ENCODE peak calls at places on chromosome X, in five cellular contexts. Z is SK-N-SH, T is transverse colon, N is suprapubic skin, B is stomach. D is an unnamed sample.

GRCh38 chrX:35340451-35340850 is 397.9 kb downstream of the FAM47B start:
- DNase-seq in Z (no peak), T (no peak), N (no peak), B (no peak), D (no peak)

GRCh38 chrX:152861116-152861515 is 30.3 kb downstream of the NSDHL start:
- DNase-seq in Z (no peak), T (no peak), N (no peak), B (no peak), D (no peak)

GRCh38 chrX:114584434-114584943 is 603 bp downstream of the HTR2C start:
- DNase-seq in Z (peak), T (no peak), N (peak), B (no peak), D (no peak)

GRCh38 chrX:7941390-7942042 is 14.3 kb upstream of the PNPLA4 start:
- DNase-seq in Z (no peak), T (peak), N (no peak), B (no peak), D (no peak)

GRCh38 chrX:72498782-72499181 is 73.9 kb downstream of the HDAC8 start:
- DNase-seq in Z (no peak), T (no peak), N (no peak), B (no peak), D (no peak)

GRCh38 chrX:16145656-16146055 is 21.6 kb upstream of the MAGEB17 start:
- DNase-seq in Z (no peak), T (no peak), N (no peak), B (no peak), D (no peak)

GRCh38 chrX:16665089-16665488 is 15.1 kb downstream of the S100G start:
- DNase-seq in Z (no peak), T (no peak), N (no peak), B (no peak), D (no peak)

GRCh38 chrX:133988010-133988409 is 2.6 kb upstream of the GPC3 start:
- DNase-seq in Z (no peak), T (no peak), N (no peak), B (no peak), D (no peak)

GRCh38 chrX:136146614-136147319 is 566 bp upstream of the FHL1 start:
- DNase-seq in Z (no peak), T (no peak), N (no peak), B (no peak), D (no peak)

GRCh38 chrX:135389717-135390116 is 32.0 kb upstream of the SMIM10L2A start:
- DNase-seq in Z (no peak), T (no peak), N (no peak), B (no peak), D (no peak)

GRCh38 chrX:110175146-110175545 is 142.7 kb downstream of the AMMECR1 start:
- DNase-seq in Z (no peak), T (no peak), N (no peak), B (no peak), D (no peak)

GRCh38 chrX:10415704-10416001 is 204.7 kb downstream of the MID1 start:
- DNase-seq in Z (no peak), T (no peak), N (no peak), B (no peak), D (no peak)

GRCh38 chrX:108359811-108360602 is 78.2 kb downstream of the COL4A6 start:
- DNase-seq in Z (no peak), T (no peak), N (no peak), B (no peak), D (no peak)

GRCh38 chrX:18666614-18667013 is 5.3 kb downstream of the RS1 start:
- DNase-seq in Z (no peak), T (no peak), N (no peak), B (no peak), D (no peak)

GRCh38 chrX:100447563-100448397 is 37.7 kb upstream of the PCDH19 start:
- DNase-seq in Z (peak), T (peak), N (no peak), B (no peak), D (no peak)

GRCh38 chrX:68827256-68827655 is 1.6 kb upstream of the EFNB1 start:
- DNase-seq in Z (no peak), T (no peak), N (no peak), B (no peak), D (peak)

GRCh38 chrX:437636-438390 is 51.1 kb upstream of the PPP2R3B start:
- DNase-seq in Z (no peak), T (no peak), N (no peak), B (no peak), D (no peak)

GRCh38 chrX:8783100-8784098 is 17.8 kb downstream of the FAM9A start:
- DNase-seq in Z (peak), T (no peak), N (no peak), B (no peak), D (no peak)

GRCh38 chrX:20531667-20532066 is 265.0 kb upstream of the RPS6KA3 start:
- DNase-seq in Z (no peak), T (no peak), N (no peak), B (no peak), D (no peak)

GRCh38 chrX:41435708-41436107 is 11.4 kb upstream of the NYX start:
- DNase-seq in Z (no peak), T (no peak), N (no peak), B (no peak), D (no peak)

GRCh38 chrX:11406109-11406755 is 113.0 kb downstream of the AMELX start:
- DNase-seq in Z (no peak), T (no peak), N (no peak), B (no peak), D (no peak)

GRCh38 chrX:1860936-1861670 is 246.2 kb downstream of the ASMT start:
- DNase-seq in Z (no peak), T (no peak), N (no peak), B (no peak), D (no peak)

GRCh38 chrX:32948130-32948529 is 263.2 kb downstream of the DMD start:
- DNase-seq in Z (no peak), T (no peak), N (no peak), B (no peak), D (no peak)

GRCh38 chrX:107736781-107737531 is 38.6 kb downstream of the TSC22D3 start:
- DNase-seq in Z (no peak), T (no peak), N (no peak), B (no peak), D (no peak)

GRCh38 chrX:40006025-40007017 is 91.4 kb downstream of the BCOR start:
- DNase-seq in Z (peak), T (peak), N (no peak), B (peak), D (no peak)

GRCh38 chrX:16882702-16883486 is 12.7 kb upstream of the RBBP7 start:
- DNase-seq in Z (peak), T (peak), N (peak), B (peak), D (no peak)

GRCh38 chrX:16869393-16870094 is 618 bp downstream of the RBBP7 start:
- DNase-seq in Z (peak), T (peak), N (no peak), B (peak), D (no peak)

GRCh38 chrX:9902651-9903050 is 64.5 kb upstream of the CLDN34 start:
- DNase-seq in Z (no peak), T (no peak), N (no peak), B (no peak), D (no peak)

GRCh38 chrX:23901805-23902204 is 5.9 kb downstream of the APOO start:
- DNase-seq in Z (peak), T (peak), N (no peak), B (peak), D (no peak)

GRCh38 chrX:66163849-66164401 is at the start of gene HEPH:
- DNase-seq in Z (no peak), T (peak), N (no peak), B (no peak), D (no peak)

GRCh38 chrX:7261672-7262332 is 113.8 kb upstream of the PUDP start:
- DNase-seq in Z (no peak), T (no peak), N (no peak), B (no peak), D (no peak)

GRCh38 chrX:45843518-45843917 is 642.8 kb upstream of the DIPK2B start:
- DNase-seq in Z (no peak), T (no peak), N (no peak), B (no peak), D (no peak)

GRCh38 chrX:119189115-119189514 is 47.0 kb upstream of the PGRMC1 start:
- DNase-seq in Z (no peak), T (no peak), N (no peak), B (no peak), D (no peak)
- TF ChIP-seq CTCF in Z (peak), T (no peak), N (no peak), B (no peak), D (no peak)

GRCh38 chrX:74536142-74537010 is 78.0 kb downstream of the RLIM start:
- DNase-seq in Z (peak), T (peak), N (peak), B (peak), D (peak)
- TF ChIP-seq POLR2AphosphoS5 in Z (no peak), T (peak), N (no peak), B (peak), D (peak)

GRCh38 chrX:54423161-54423888 is 16.9 kb upstream of the TSR2 start:
- DNase-seq in Z (no peak), T (no peak), N (no peak), B (no peak), D (no peak)

GRCh38 chrX:54422168-54422567 is 18.0 kb upstream of the TSR2 start:
- DNase-seq in Z (no peak), T (no peak), N (no peak), B (no peak), D (no peak)

GRCh38 chrX:54415534-54416350 is 24.5 kb upstream of the TSR2 start:
- DNase-seq in Z (no peak), T (no peak), N (no peak), B (no peak), D (no peak)

GRCh38 chrX:54416965-54417364 is 23.2 kb upstream of the TSR2 start:
- DNase-seq in Z (no peak), T (no peak), N (no peak), B (no peak), D (no peak)

GRCh38 chrX:54419559-54420302 is 20.5 kb upstream of the TSR2 start:
- DNase-seq in Z (no peak), T (no peak), N (no peak), B (no peak), D (no peak)
- TF ChIP-seq EP300 in Z (no peak), T (no peak), N (no peak), B (no peak), D (no peak)

DNA sequence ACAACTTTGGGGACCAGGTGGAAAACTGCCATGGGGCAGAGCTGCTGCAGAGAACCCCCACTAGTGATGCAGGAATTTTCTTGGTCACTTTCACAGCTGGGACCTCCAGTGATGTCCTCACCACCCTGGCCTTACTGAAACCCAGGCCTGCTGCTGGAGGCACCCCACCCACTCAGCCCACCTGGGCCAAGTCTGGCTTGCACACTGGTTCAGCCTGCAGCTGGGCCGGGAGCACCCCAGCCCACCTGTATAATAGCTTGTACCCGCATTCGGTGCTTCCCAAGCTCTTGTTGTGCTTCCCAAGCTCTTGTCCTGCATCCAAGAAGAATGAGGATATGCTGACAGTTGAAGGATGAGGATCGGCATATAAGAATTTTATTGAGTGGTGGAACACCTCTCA is 86.4 kb upstream of the ZMAT1 start:
- DNase-seq in Z (no peak), T (no peak), N (no peak), B (no peak), D (no peak)
- TF ChIP-seq CTCF in Z (no peak), T (no peak), N (no peak), B (no peak), D (no peak)

DNA sequence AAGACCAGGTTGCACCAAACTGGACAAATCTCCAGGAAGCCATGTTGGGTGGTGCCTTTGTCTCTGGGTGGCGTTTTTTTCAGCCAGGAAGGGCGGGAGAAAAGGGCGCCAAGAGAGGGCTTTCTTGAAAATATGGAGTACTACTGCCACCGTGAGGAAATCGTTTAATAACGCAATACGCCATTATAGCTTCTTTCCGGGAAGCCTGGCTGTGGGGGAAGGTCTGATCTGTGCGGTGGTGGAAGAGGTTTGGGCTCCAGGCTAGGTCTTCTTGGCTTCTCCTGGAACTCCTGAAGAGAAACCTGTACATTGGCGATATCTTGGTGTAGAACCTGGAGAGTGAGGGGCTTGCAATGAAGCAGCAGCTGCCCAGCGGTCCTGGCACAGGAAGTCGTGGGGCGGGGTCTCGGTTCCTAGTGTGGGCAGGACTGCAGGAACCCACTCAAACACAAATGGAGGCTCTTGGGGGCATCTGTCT is 202.7 kb downstream of the OR13H1 start:
- DNase-seq in Z (peak), T (peak), N (no peak), B (peak), D (no peak)
- TF ChIP-seq POLR2AphosphoS5 in Z (no peak), T (no peak), N (no peak), B (no peak), D (peak)

DNA sequence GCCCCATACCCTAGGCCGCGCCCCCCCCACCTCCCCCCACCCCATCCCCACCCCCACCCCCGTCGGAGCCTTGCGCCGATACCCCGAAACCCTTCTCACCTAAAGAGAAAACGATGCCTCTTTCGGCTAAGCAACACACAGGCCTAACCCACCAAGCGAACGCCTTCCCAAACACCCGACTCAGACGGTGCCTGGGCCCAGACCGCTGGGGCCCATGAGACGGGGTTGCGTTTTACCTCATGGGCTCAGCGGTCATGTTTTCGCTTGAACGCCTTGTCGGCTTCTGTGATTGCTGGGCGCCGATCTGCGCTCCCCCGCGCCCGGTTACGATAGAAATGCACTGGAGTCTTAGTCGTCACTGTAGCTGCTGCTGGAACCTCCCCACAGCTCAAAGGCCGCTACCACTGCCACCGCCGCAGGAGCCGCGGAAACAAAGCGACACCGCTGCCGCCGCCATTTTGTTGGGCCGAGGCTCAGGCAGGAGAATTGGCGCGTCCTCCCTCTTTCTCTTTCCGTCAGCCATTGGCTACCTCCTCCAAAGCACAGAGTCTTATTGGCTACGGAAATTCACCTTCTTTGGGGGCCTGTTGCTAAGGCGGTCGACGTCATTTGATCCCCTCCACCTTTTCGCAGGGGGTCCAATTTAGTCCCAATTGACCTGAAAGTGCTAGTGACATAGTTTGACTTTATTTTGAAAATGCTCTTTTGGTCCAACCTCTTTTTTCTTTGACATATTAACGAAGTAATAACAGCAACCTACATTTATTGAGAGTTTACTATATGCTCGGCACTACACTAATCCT is at the start of gene ATRX:
- DNase-seq in Z (peak), T (peak), N (peak), B (peak), D (no peak)
- TF ChIP-seq EP300 in Z (no peak), T (no peak), N (no peak), B (no peak), D (no peak)

DNA sequence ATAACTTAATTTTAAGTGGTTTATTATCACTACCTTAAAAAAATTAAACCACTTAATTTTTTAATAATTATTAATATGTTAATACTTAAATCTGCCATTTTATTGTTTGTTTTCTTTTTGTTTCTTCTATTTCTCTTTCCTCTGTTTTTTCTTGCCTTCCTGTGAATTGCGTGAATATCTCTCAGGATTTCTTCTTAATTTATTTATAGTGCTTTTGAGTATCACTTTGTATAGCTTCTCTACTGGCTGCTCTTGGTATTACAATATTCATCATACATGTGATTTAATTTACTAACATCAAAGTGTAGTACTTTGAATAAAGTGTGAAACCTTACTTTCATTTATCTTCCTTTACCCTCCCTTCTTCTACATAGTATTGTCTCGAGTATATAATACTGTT is 349.5 kb upstream of the CPXCR1 start:
- DNase-seq in Z (no peak), T (no peak), N (no peak), B (no peak), D (no peak)
- TF ChIP-seq CTCF in Z (peak), T (no peak), N (no peak), B (no peak), D (no peak)

GRCh38 chrX:154371771-154372300 is 2.6 kb downstream of the FLNA start:
- DNase-seq in Z (no peak), T (no peak), N (no peak), B (no peak), D (no peak)

GRCh38 chrX:154369453-154370299 is 4.8 kb downstream of the FLNA start:
- DNase-seq in Z (peak), T (peak), N (peak), B (no peak), D (peak)

GRCh38 chrX:154372612-154373022 is 1.8 kb downstream of the FLNA start:
- DNase-seq in Z (no peak), T (no peak), N (no peak), B (no peak), D (no peak)

GRCh38 chrX:154370300-154370881 is 4.0 kb downstream of the FLNA start:
- DNase-seq in Z (peak), T (no peak), N (no peak), B (no peak), D (no peak)

GRCh38 chrX:154370882-154371770 is 3.3 kb downstream of the FLNA start:
- DNase-seq in Z (peak), T (peak), N (peak), B (peak), D (peak)
- TF ChIP-seq POLR2AphosphoS5 in Z (peak), T (peak), N (peak), B (peak), D (no peak)

DNA sequence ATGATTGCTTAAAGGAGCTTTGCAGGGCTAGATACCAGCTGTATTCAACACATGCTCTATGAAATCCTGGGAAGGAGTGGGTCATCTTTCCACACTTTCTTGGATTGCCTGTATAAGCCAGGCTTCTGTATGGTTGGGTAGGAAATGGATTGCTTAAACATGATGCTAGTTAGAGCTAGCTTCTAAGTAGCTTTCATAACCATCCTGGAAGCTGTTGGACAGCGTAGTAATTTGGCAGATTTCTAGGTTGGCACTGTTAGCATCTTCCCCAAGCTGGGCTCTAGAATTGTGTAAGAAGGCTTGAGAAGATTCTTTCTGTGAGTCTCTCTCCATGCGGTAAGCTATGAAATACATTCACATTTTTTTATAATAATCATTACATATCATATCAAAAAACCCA is 127.3 kb downstream of the LINC00632 start:
- DNase-seq in Z (no peak), T (no peak), N (no peak), B (no peak), D (no peak)
- TF ChIP-seq EP300 in Z (no peak), T (no peak), N (no peak), B (no peak), D (no peak)